ENCODE peak calls at places on chromosome 19, in seven cellular contexts. One of them, this sample, is unnamed.
A peak's percentile ranks its signal among the peaks of the same experiment; 100 is the strongest.

GRCh38 chr19:18287836-18288772 is 6.7 kb upstream of the JUND start:
- DNase-seq in H54: no peak
- DNase-seq in stimulated activated CD8-positive, alpha-beta memory T cell treated with anti-CD3 and anti-CD28 coated beads, Interleukin-15, amount 100 ng/mL, for 4 hours: no peak
- DNase-seq in LHCN-M2: no peak
- DNase-seq in WTC11: peak; percentile 84
- DNase-seq in stimulated activated naive CD8-positive, alpha-beta T cell treated with anti-CD3 and anti-CD28 coated beads, Interleukin-15, amount 100 ng/mL, for 72 hours: no peak
- DNase-seq in SHP77: no peak
- DNase-seq in this sample: no peak

GRCh38 chr19:17333611-17334413 is 843 bp downstream of the ANO8 start:
- DNase-seq in stimulated activated naive CD8-positive, alpha-beta T cell treated with anti-CD3 and anti-CD28 coated beads, Interleukin-15, amount 100 ng/mL, for 72 hours: peak; percentile 84
- DNase-seq in WTC11: peak; percentile 61
- DNase-seq in SHP77: no peak
- DNase-seq in LHCN-M2: peak; percentile 70
- DNase-seq in H54: peak; percentile 95
- DNase-seq in stimulated activated CD8-positive, alpha-beta memory T cell treated with anti-CD3 and anti-CD28 coated beads, Interleukin-15, amount 100 ng/mL, for 4 hours: peak; percentile 69
- DNase-seq in this sample: peak; percentile 90

GRCh38 chr19:49988433-49988832 is 27.5 kb upstream of the SIGLEC11 start:
- DNase-seq in LHCN-M2: peak; percentile 24
- DNase-seq in stimulated activated naive CD8-positive, alpha-beta T cell treated with anti-CD3 and anti-CD28 coated beads, Interleukin-15, amount 100 ng/mL, for 72 hours: no peak
- DNase-seq in stimulated activated CD8-positive, alpha-beta memory T cell treated with anti-CD3 and anti-CD28 coated beads, Interleukin-15, amount 100 ng/mL, for 4 hours: no peak
- DNase-seq in WTC11: no peak
- DNase-seq in SHP77: no peak
- DNase-seq in H54: peak; percentile 82
- DNase-seq in this sample: peak; percentile 24

GRCh38 chr19:46351241-46352041 is 4.6 kb downstream of the PPP5C start:
- DNase-seq in stimulated activated CD8-positive, alpha-beta memory T cell treated with anti-CD3 and anti-CD28 coated beads, Interleukin-15, amount 100 ng/mL, for 4 hours: no peak
- DNase-seq in WTC11: no peak
- DNase-seq in stimulated activated naive CD8-positive, alpha-beta T cell treated with anti-CD3 and anti-CD28 coated beads, Interleukin-15, amount 100 ng/mL, for 72 hours: no peak
- DNase-seq in LHCN-M2: peak; percentile 88
- DNase-seq in H54: peak; percentile 11
- DNase-seq in SHP77: no peak
- DNase-seq in this sample: peak; percentile 61

GRCh38 chr19:18800636-18801035 is 9.5 kb upstream of the COMP start:
- DNase-seq in stimulated activated naive CD8-positive, alpha-beta T cell treated with anti-CD3 and anti-CD28 coated beads, Interleukin-15, amount 100 ng/mL, for 72 hours: no peak
- DNase-seq in stimulated activated CD8-positive, alpha-beta memory T cell treated with anti-CD3 and anti-CD28 coated beads, Interleukin-15, amount 100 ng/mL, for 4 hours: no peak
- DNase-seq in SHP77: no peak
- DNase-seq in WTC11: no peak
- DNase-seq in LHCN-M2: no peak
- DNase-seq in H54: no peak
- DNase-seq in this sample: no peak

GRCh38 chr19:11457115-11457514 is 21.7 kb downstream of the PRKCSH start:
- DNase-seq in stimulated activated naive CD8-positive, alpha-beta T cell treated with anti-CD3 and anti-CD28 coated beads, Interleukin-15, amount 100 ng/mL, for 72 hours: no peak
- DNase-seq in SHP77: no peak
- DNase-seq in stimulated activated CD8-positive, alpha-beta memory T cell treated with anti-CD3 and anti-CD28 coated beads, Interleukin-15, amount 100 ng/mL, for 4 hours: no peak
- DNase-seq in LHCN-M2: no peak
- DNase-seq in WTC11: no peak
- DNase-seq in H54: no peak
- DNase-seq in this sample: no peak

GRCh38 chr19:51441410-51442390 is 16.6 kb downstream of the SIGLEC8 start:
- DNase-seq in LHCN-M2: no peak
- DNase-seq in stimulated activated CD8-positive, alpha-beta memory T cell treated with anti-CD3 and anti-CD28 coated beads, Interleukin-15, amount 100 ng/mL, for 4 hours: peak; percentile 90
- DNase-seq in H54: no peak
- DNase-seq in stimulated activated naive CD8-positive, alpha-beta T cell treated with anti-CD3 and anti-CD28 coated beads, Interleukin-15, amount 100 ng/mL, for 72 hours: peak; percentile 95
- DNase-seq in WTC11: no peak
- DNase-seq in SHP77: no peak
- DNase-seq in this sample: no peak

GRCh38 chr19:13838943-13839192 is 38.1 kb upstream of the NANOS3 start:
- DNase-seq in WTC11: no peak
- DNase-seq in stimulated activated CD8-positive, alpha-beta memory T cell treated with anti-CD3 and anti-CD28 coated beads, Interleukin-15, amount 100 ng/mL, for 4 hours: no peak
- DNase-seq in SHP77: peak; percentile 60
- DNase-seq in stimulated activated naive CD8-positive, alpha-beta T cell treated with anti-CD3 and anti-CD28 coated beads, Interleukin-15, amount 100 ng/mL, for 72 hours: no peak
- DNase-seq in LHCN-M2: no peak
- DNase-seq in H54: no peak
- DNase-seq in this sample: no peak

GRCh38 chr19:34967551-34967950 is 3.5 kb upstream of the ZNF792 start:
- DNase-seq in LHCN-M2: no peak
- DNase-seq in SHP77: no peak
- DNase-seq in stimulated activated naive CD8-positive, alpha-beta T cell treated with anti-CD3 and anti-CD28 coated beads, Interleukin-15, amount 100 ng/mL, for 72 hours: no peak
- DNase-seq in stimulated activated CD8-positive, alpha-beta memory T cell treated with anti-CD3 and anti-CD28 coated beads, Interleukin-15, amount 100 ng/mL, for 4 hours: no peak
- DNase-seq in H54: no peak
- DNase-seq in WTC11: no peak
- DNase-seq in this sample: no peak

GRCh38 chr19:51690359-51691121 is 2.6 kb upstream of the SPACA6 start:
- DNase-seq in WTC11: peak; percentile 76
- DNase-seq in SHP77: no peak
- DNase-seq in stimulated activated CD8-positive, alpha-beta memory T cell treated with anti-CD3 and anti-CD28 coated beads, Interleukin-15, amount 100 ng/mL, for 4 hours: no peak
- DNase-seq in LHCN-M2: peak; percentile 71
- DNase-seq in stimulated activated naive CD8-positive, alpha-beta T cell treated with anti-CD3 and anti-CD28 coated beads, Interleukin-15, amount 100 ng/mL, for 72 hours: peak; percentile 80
- DNase-seq in H54: no peak
- DNase-seq in this sample: peak; percentile 73

GRCh38 chr19:11425719-11426457 is 6.8 kb upstream of the RGL3 start:
- DNase-seq in SHP77: peak; percentile 71
- DNase-seq in H54: no peak
- DNase-seq in stimulated activated naive CD8-positive, alpha-beta T cell treated with anti-CD3 and anti-CD28 coated beads, Interleukin-15, amount 100 ng/mL, for 72 hours: no peak
- DNase-seq in LHCN-M2: no peak
- DNase-seq in WTC11: peak; percentile 76
- DNase-seq in stimulated activated CD8-positive, alpha-beta memory T cell treated with anti-CD3 and anti-CD28 coated beads, Interleukin-15, amount 100 ng/mL, for 4 hours: no peak
- DNase-seq in this sample: peak; percentile 0

GRCh38 chr19:11581740-11582139 is 4.3 kb upstream of the ACP5 start:
- DNase-seq in H54: no peak
- DNase-seq in stimulated activated CD8-positive, alpha-beta memory T cell treated with anti-CD3 and anti-CD28 coated beads, Interleukin-15, amount 100 ng/mL, for 4 hours: no peak
- DNase-seq in LHCN-M2: no peak
- DNase-seq in WTC11: no peak
- DNase-seq in SHP77: no peak
- DNase-seq in stimulated activated naive CD8-positive, alpha-beta T cell treated with anti-CD3 and anti-CD28 coated beads, Interleukin-15, amount 100 ng/mL, for 72 hours: peak; percentile 67
- DNase-seq in this sample: no peak

GRCh38 chr19:31378404-31378803 is 29.2 kb upstream of the TSHZ3 start:
- DNase-seq in stimulated activated naive CD8-positive, alpha-beta T cell treated with anti-CD3 and anti-CD28 coated beads, Interleukin-15, amount 100 ng/mL, for 72 hours: no peak
- DNase-seq in WTC11: no peak
- DNase-seq in SHP77: peak; percentile 60
- DNase-seq in H54: peak; percentile 44
- DNase-seq in LHCN-M2: peak; percentile 99
- DNase-seq in stimulated activated CD8-positive, alpha-beta memory T cell treated with anti-CD3 and anti-CD28 coated beads, Interleukin-15, amount 100 ng/mL, for 4 hours: no peak
- DNase-seq in this sample: peak; percentile 90

GRCh38 chr19:51002542-51003311 is 1.3 kb upstream of the KLK8 start:
- DNase-seq in stimulated activated CD8-positive, alpha-beta memory T cell treated with anti-CD3 and anti-CD28 coated beads, Interleukin-15, amount 100 ng/mL, for 4 hours: no peak
- DNase-seq in LHCN-M2: peak; percentile 2
- DNase-seq in stimulated activated naive CD8-positive, alpha-beta T cell treated with anti-CD3 and anti-CD28 coated beads, Interleukin-15, amount 100 ng/mL, for 72 hours: peak; percentile 29
- DNase-seq in H54: no peak
- DNase-seq in WTC11: peak; percentile 97
- DNase-seq in SHP77: no peak
- DNase-seq in this sample: no peak

GRCh38 chr19:12052057-12052570 is 647 bp downstream of the ZNF878 start:
- DNase-seq in WTC11: no peak
- DNase-seq in stimulated activated naive CD8-positive, alpha-beta T cell treated with anti-CD3 and anti-CD28 coated beads, Interleukin-15, amount 100 ng/mL, for 72 hours: peak; percentile 14
- DNase-seq in H54: no peak
- DNase-seq in SHP77: no peak
- DNase-seq in stimulated activated CD8-positive, alpha-beta memory T cell treated with anti-CD3 and anti-CD28 coated beads, Interleukin-15, amount 100 ng/mL, for 4 hours: no peak
- DNase-seq in LHCN-M2: no peak
- DNase-seq in this sample: no peak

GRCh38 chr19:57075801-57076492 is 43.8 kb upstream of the USP29 start:
- DNase-seq in H54: no peak
- DNase-seq in stimulated activated CD8-positive, alpha-beta memory T cell treated with anti-CD3 and anti-CD28 coated beads, Interleukin-15, amount 100 ng/mL, for 4 hours: no peak
- DNase-seq in WTC11: no peak
- DNase-seq in stimulated activated naive CD8-positive, alpha-beta T cell treated with anti-CD3 and anti-CD28 coated beads, Interleukin-15, amount 100 ng/mL, for 72 hours: no peak
- DNase-seq in LHCN-M2: no peak
- DNase-seq in SHP77: no peak
- DNase-seq in this sample: no peak

GRCh38 chr19:919157-920050 is 2.3 kb downstream of the KISS1R start:
- DNase-seq in SHP77: no peak
- DNase-seq in H54: no peak
- DNase-seq in WTC11: peak; percentile 59
- DNase-seq in stimulated activated naive CD8-positive, alpha-beta T cell treated with anti-CD3 and anti-CD28 coated beads, Interleukin-15, amount 100 ng/mL, for 72 hours: peak; percentile 54
- DNase-seq in stimulated activated CD8-positive, alpha-beta memory T cell treated with anti-CD3 and anti-CD28 coated beads, Interleukin-15, amount 100 ng/mL, for 4 hours: no peak
- DNase-seq in LHCN-M2: no peak
- DNase-seq in this sample: no peak

GRCh38 chr19:54684537-54684936 is 21.8 kb downstream of the LILRB4 start:
- DNase-seq in H54: peak; percentile 20
- DNase-seq in SHP77: peak; percentile 82
- DNase-seq in stimulated activated CD8-positive, alpha-beta memory T cell treated with anti-CD3 and anti-CD28 coated beads, Interleukin-15, amount 100 ng/mL, for 4 hours: no peak
- DNase-seq in WTC11: peak; percentile 28
- DNase-seq in stimulated activated naive CD8-positive, alpha-beta T cell treated with anti-CD3 and anti-CD28 coated beads, Interleukin-15, amount 100 ng/mL, for 72 hours: no peak
- DNase-seq in LHCN-M2: peak; percentile 25
- DNase-seq in this sample: no peak

GRCh38 chr19:55586976-55587668 is 6.5 kb upstream of the ZNF579 start:
- DNase-seq in WTC11: peak; percentile 98
- DNase-seq in SHP77: peak; percentile 93
- DNase-seq in LHCN-M2: peak; percentile 80
- DNase-seq in H54: peak; percentile 99
- DNase-seq in stimulated activated CD8-positive, alpha-beta memory T cell treated with anti-CD3 and anti-CD28 coated beads, Interleukin-15, amount 100 ng/mL, for 4 hours: peak; percentile 84
- DNase-seq in stimulated activated naive CD8-positive, alpha-beta T cell treated with anti-CD3 and anti-CD28 coated beads, Interleukin-15, amount 100 ng/mL, for 72 hours: peak; percentile 95
- DNase-seq in this sample: peak; percentile 96

GRCh38 chr19:46225558-46226004 is 4.0 kb upstream of the IGFL1 start:
- DNase-seq in H54: no peak
- DNase-seq in stimulated activated CD8-positive, alpha-beta memory T cell treated with anti-CD3 and anti-CD28 coated beads, Interleukin-15, amount 100 ng/mL, for 4 hours: no peak
- DNase-seq in LHCN-M2: no peak
- DNase-seq in WTC11: no peak
- DNase-seq in stimulated activated naive CD8-positive, alpha-beta T cell treated with anti-CD3 and anti-CD28 coated beads, Interleukin-15, amount 100 ng/mL, for 72 hours: peak; percentile 52
- DNase-seq in SHP77: no peak
- DNase-seq in this sample: no peak

GRCh38 chr19:48501446-48501960 is 10.1 kb downstream of the LMTK3 start:
- DNase-seq in WTC11: peak; percentile 89
- DNase-seq in H54: no peak
- DNase-seq in SHP77: peak; percentile 71
- DNase-seq in stimulated activated naive CD8-positive, alpha-beta T cell treated with anti-CD3 and anti-CD28 coated beads, Interleukin-15, amount 100 ng/mL, for 72 hours: peak; percentile 54
- DNase-seq in LHCN-M2: no peak
- DNase-seq in stimulated activated CD8-positive, alpha-beta memory T cell treated with anti-CD3 and anti-CD28 coated beads, Interleukin-15, amount 100 ng/mL, for 4 hours: no peak
- DNase-seq in this sample: no peak

GRCh38 chr19:862529-863304 is 3.3 kb downstream of the CFD start:
- DNase-seq in WTC11: peak; percentile 94
- DNase-seq in stimulated activated naive CD8-positive, alpha-beta T cell treated with anti-CD3 and anti-CD28 coated beads, Interleukin-15, amount 100 ng/mL, for 72 hours: peak; percentile 80
- DNase-seq in SHP77: no peak
- DNase-seq in LHCN-M2: no peak
- DNase-seq in stimulated activated CD8-positive, alpha-beta memory T cell treated with anti-CD3 and anti-CD28 coated beads, Interleukin-15, amount 100 ng/mL, for 4 hours: peak; percentile 64
- DNase-seq in H54: no peak
- DNase-seq in this sample: peak; percentile 45

GRCh38 chr19:2424686-2425621 is 2.4 kb downstream of the TIMM13 start:
- DNase-seq in H54: no peak
- DNase-seq in stimulated activated CD8-positive, alpha-beta memory T cell treated with anti-CD3 and anti-CD28 coated beads, Interleukin-15, amount 100 ng/mL, for 4 hours: no peak
- DNase-seq in WTC11: peak; percentile 76
- DNase-seq in stimulated activated naive CD8-positive, alpha-beta T cell treated with anti-CD3 and anti-CD28 coated beads, Interleukin-15, amount 100 ng/mL, for 72 hours: no peak
- DNase-seq in LHCN-M2: peak; percentile 72
- DNase-seq in SHP77: no peak
- DNase-seq in this sample: peak; percentile 85

GRCh38 chr19:12000152-12000981 is 35.1 kb downstream of the ZNF433 start:
- DNase-seq in SHP77: no peak
- DNase-seq in LHCN-M2: no peak
- DNase-seq in H54: no peak
- DNase-seq in stimulated activated CD8-positive, alpha-beta memory T cell treated with anti-CD3 and anti-CD28 coated beads, Interleukin-15, amount 100 ng/mL, for 4 hours: no peak
- DNase-seq in WTC11: no peak
- DNase-seq in stimulated activated naive CD8-positive, alpha-beta T cell treated with anti-CD3 and anti-CD28 coated beads, Interleukin-15, amount 100 ng/mL, for 72 hours: peak; percentile 51
- DNase-seq in this sample: peak; percentile 32

GRCh38 chr19:17259118-17259780 is 5.3 kb downstream of the USHBP1 start:
- DNase-seq in H54: no peak
- DNase-seq in stimulated activated naive CD8-positive, alpha-beta T cell treated with anti-CD3 and anti-CD28 coated beads, Interleukin-15, amount 100 ng/mL, for 72 hours: no peak
- DNase-seq in SHP77: no peak
- DNase-seq in LHCN-M2: no peak
- DNase-seq in WTC11: no peak
- DNase-seq in stimulated activated CD8-positive, alpha-beta memory T cell treated with anti-CD3 and anti-CD28 coated beads, Interleukin-15, amount 100 ng/mL, for 4 hours: no peak
- DNase-seq in this sample: no peak

GRCh38 chr19:15466851-15467733 is 2.7 kb upstream of the RASAL3 start:
- DNase-seq in H54: no peak
- DNase-seq in stimulated activated CD8-positive, alpha-beta memory T cell treated with anti-CD3 and anti-CD28 coated beads, Interleukin-15, amount 100 ng/mL, for 4 hours: peak; percentile 53
- DNase-seq in LHCN-M2: peak; percentile 50
- DNase-seq in SHP77: no peak
- DNase-seq in stimulated activated naive CD8-positive, alpha-beta T cell treated with anti-CD3 and anti-CD28 coated beads, Interleukin-15, amount 100 ng/mL, for 72 hours: peak; percentile 73
- DNase-seq in WTC11: no peak
- DNase-seq in this sample: no peak

GRCh38 chr19:38912600-38913514 is 871 bp upstream of the CCER2 start:
- DNase-seq in SHP77: no peak
- DNase-seq in H54: no peak
- DNase-seq in stimulated activated naive CD8-positive, alpha-beta T cell treated with anti-CD3 and anti-CD28 coated beads, Interleukin-15, amount 100 ng/mL, for 72 hours: no peak
- DNase-seq in WTC11: no peak
- DNase-seq in stimulated activated CD8-positive, alpha-beta memory T cell treated with anti-CD3 and anti-CD28 coated beads, Interleukin-15, amount 100 ng/mL, for 4 hours: no peak
- DNase-seq in LHCN-M2: no peak
- DNase-seq in this sample: no peak

GRCh38 chr19:35870798-35871197 is 2.4 kb downstream of the APLP1 start:
- DNase-seq in stimulated activated CD8-positive, alpha-beta memory T cell treated with anti-CD3 and anti-CD28 coated beads, Interleukin-15, amount 100 ng/mL, for 4 hours: no peak
- DNase-seq in LHCN-M2: no peak
- DNase-seq in stimulated activated naive CD8-positive, alpha-beta T cell treated with anti-CD3 and anti-CD28 coated beads, Interleukin-15, amount 100 ng/mL, for 72 hours: no peak
- DNase-seq in WTC11: peak; percentile 53
- DNase-seq in H54: no peak
- DNase-seq in SHP77: no peak
- DNase-seq in this sample: no peak

GRCh38 chr19:7694499-7694898 is 7.4 kb downstream of the FCER2 start:
- DNase-seq in stimulated activated naive CD8-positive, alpha-beta T cell treated with anti-CD3 and anti-CD28 coated beads, Interleukin-15, amount 100 ng/mL, for 72 hours: no peak
- DNase-seq in H54: no peak
- DNase-seq in stimulated activated CD8-positive, alpha-beta memory T cell treated with anti-CD3 and anti-CD28 coated beads, Interleukin-15, amount 100 ng/mL, for 4 hours: no peak
- DNase-seq in LHCN-M2: no peak
- DNase-seq in SHP77: no peak
- DNase-seq in WTC11: no peak
- DNase-seq in this sample: no peak

GRCh38 chr19:48695743-48696352 is at the start of gene FUT2:
- DNase-seq in H54: no peak
- DNase-seq in stimulated activated naive CD8-positive, alpha-beta T cell treated with anti-CD3 and anti-CD28 coated beads, Interleukin-15, amount 100 ng/mL, for 72 hours: no peak
- DNase-seq in stimulated activated CD8-positive, alpha-beta memory T cell treated with anti-CD3 and anti-CD28 coated beads, Interleukin-15, amount 100 ng/mL, for 4 hours: no peak
- DNase-seq in SHP77: no peak
- DNase-seq in WTC11: peak; percentile 70
- DNase-seq in LHCN-M2: no peak
- DNase-seq in this sample: no peak